ENCODE peak calls at places on chromosomes 7 and 10, in nine cellular contexts. J is activated CD4-positive, alpha-beta memory T cell treated with anti-CD3 and anti-CD28 coated beads, Interleukin-2, amount 10 ng/mL, durations not matched to agents 7 days and 5 days; S is spleen; K is NCI-H1092 treated with DMSO at 0.1 percent for 48 hours; N is stimulated activated CD8-positive, alpha-beta memory T cell treated with anti-CD3 and anti-CD28 coated beads, Interleukin-15, amount 100 ng/mL, for 24 hours; P is naive thymus-derived CD8-positive, alpha-beta T cell; G is HTR-8/SVneo; H is stimulated activated CD4-positive, alpha-beta T cell treated with anti-CD3 and anti-CD28 coated beads, Interleukin-12 subunit alpha, Interleukin-12 subunit beta, amount 100 ng/mL, for 4 hours; R is neuronal stem cell. T is an unnamed sample.

GRCh38 chr7:77727936-77728701 is 31.9 kb downstream of the RSBN1L start:
- DNase-seq in N (no peak), J (no peak), G (no peak), R (peak; percentile 12), K (peak; percentile 79), P (peak; percentile 6), S (no peak), H (no peak), T (no peak)

GRCh38 chr7:7369134-7369533 is 166.5 kb downstream of the COL28A1 start:
- DNase-seq in P (no peak), R (no peak), J (no peak), N (no peak), K (no peak), G (no peak), H (no peak), S (no peak), T (no peak)

GRCh38 chr10:96850825-96851224 is 18.7 kb downstream of the LCOR start:
- DNase-seq in K (no peak), S (no peak), P (no peak), N (no peak), R (no peak), H (no peak), G (no peak), J (no peak), T (no peak)

GRCh38 chr7:122983261-122983660 is 12.2 kb downstream of the TAS2R16 start:
- DNase-seq in P (no peak), K (peak; percentile 11), G (no peak), J (no peak), R (no peak), S (no peak), H (no peak), N (no peak), T (no peak)

GRCh38 chr7:106978425-106979386 is 65.8 kb upstream of the PRKAR2B start:
- DNase-seq in P (no peak), K (no peak), H (no peak), N (no peak), J (no peak), R (no peak), G (no peak), S (no peak), T (no peak)

GRCh38 chr10:97328646-97329453 is 5.7 kb downstream of the FRAT2 start:
- DNase-seq in H (no peak), G (no peak), K (no peak), J (no peak), S (no peak), R (no peak), P (no peak), N (no peak), T (no peak)

GRCh38 chr10:5563991-5564536 is 39.3 kb downstream of the CALML3 start:
- DNase-seq in H (peak; percentile 41), R (no peak), P (peak; percentile 30), K (no peak), J (peak; percentile 68), N (no peak), G (no peak), S (peak; percentile 66), T (no peak)

GRCh38 chr10:126062132-126063032 is 166.0 kb downstream of the FANK1 start:
- DNase-seq in J (no peak), K (no peak), S (no peak), R (no peak), H (no peak), P (no peak), G (peak; percentile 70), N (no peak), T (no peak)

GRCh38 chr10:44402465-44403205 is 17.7 kb upstream of the CXCL12 start:
- DNase-seq in J (no peak), H (no peak), P (no peak), N (no peak), R (no peak), G (no peak), S (no peak), K (no peak), T (no peak)

GRCh38 chr10:100743626-100744135 is 1.7 kb upstream of the PAX2 start:
- DNase-seq in G (peak; percentile 75), R (no peak), H (peak; percentile 52), N (no peak), K (peak; percentile 22), J (peak; percentile 62), S (no peak), P (peak; percentile 31), T (no peak)

GRCh38 chr7:78090616-78091015 is 292.0 kb downstream of the PHTF2 start:
- DNase-seq in J (no peak), R (no peak), G (no peak), P (no peak), S (no peak), K (no peak), N (no peak), H (no peak), T (no peak)

GRCh38 chr7:66043681-66044497 is 31.7 kb upstream of the ASL start:
- DNase-seq in H (peak; percentile 27), R (no peak), P (no peak), G (no peak), J (peak; percentile 32), K (peak; percentile 38), N (peak; percentile 3), S (peak; percentile 87), T (peak; percentile 4)

GRCh38 chr7:158432369-158433270 is 155.0 kb downstream of the PTPRN2 start:
- DNase-seq in G (peak; percentile 21), N (no peak), P (no peak), K (peak; percentile 96), H (no peak), J (no peak), R (no peak), S (peak; percentile 56), T (no peak)

GRCh38 chr7:107560898-107561516 is 2.7 kb downstream of the COG5 start:
- DNase-seq in G (no peak), H (no peak), P (peak; percentile 38), K (no peak), N (no peak), S (no peak), J (peak; percentile 32), R (no peak), T (no peak)

GRCh38 chr7:127884066-127884559 is 147.1 kb downstream of the LRRC4 start:
- DNase-seq in P (no peak), R (no peak), G (no peak), S (no peak), H (no peak), N (no peak), K (no peak), J (no peak), T (no peak)

GRCh38 chr10:89954787-89955566 is 253.6 kb downstream of the KIF20B start:
- DNase-seq in N (no peak), R (no peak), S (no peak), J (no peak), P (no peak), G (peak; percentile 5), H (no peak), K (no peak), T (no peak)

GRCh38 chr7:10696064-10696463 is 277.6 kb upstream of the PHF14 start:
- DNase-seq in G (no peak), K (no peak), N (no peak), J (no peak), H (no peak), P (no peak), R (no peak), S (no peak), T (no peak)

GRCh38 chr10:68423522-68423921 is 16.4 kb upstream of the RUFY2 start:
- DNase-seq in G (no peak), H (peak; percentile 1), N (no peak), K (no peak), R (no peak), S (no peak), P (peak; percentile 31), J (peak; percentile 19), T (peak; percentile 12)

GRCh38 chr10:74841265-74841973 is 15.0 kb downstream of the KAT6B start:
- DNase-seq in G (no peak), J (no peak), N (no peak), K (no peak), R (no peak), H (no peak), P (no peak), S (no peak), T (no peak)

GRCh38 chr7:26166681-26167266 is 14.8 kb downstream of the NFE2L3 start:
- DNase-seq in S (no peak), R (no peak), G (no peak), J (no peak), H (no peak), N (no peak), K (no peak), P (no peak), T (no peak)

GRCh38 chr10:94307046-94307615 is 55.6 kb downstream of the NOC3L start:
- DNase-seq in S (no peak), R (no peak), K (no peak), G (no peak), J (no peak), N (no peak), P (no peak), H (no peak), T (no peak)

GRCh38 chr10:132646443-132647097 is 109.0 kb downstream of the INPP5A start:
- DNase-seq in G (no peak), N (no peak), R (no peak), K (no peak), H (no peak), S (peak; percentile 74), P (no peak), J (no peak), T (no peak)

GRCh38 chr7:71626206-71626605 is 494.3 kb downstream of the GALNT17 start:
- DNase-seq in G (no peak), J (no peak), N (no peak), R (no peak), P (no peak), H (no peak), S (no peak), K (no peak), T (no peak)

GRCh38 chr7:26334171-26334570 is 42.5 kb downstream of the SNX10 start:
- DNase-seq in N (no peak), H (no peak), P (no peak), R (no peak), J (no peak), K (no peak), G (no peak), S (no peak), T (no peak)

GRCh38 chr10:42878821-42879195 is 96.2 kb downstream of the BMS1 start:
- DNase-seq in H (no peak), N (no peak), S (no peak), P (no peak), K (no peak), R (no peak), J (no peak), G (no peak), T (no peak)

GRCh38 chr10:130127612-130128607 is 8.3 kb upstream of the GLRX3 start:
- DNase-seq in R (peak; percentile 59), G (peak; percentile 67), N (no peak), K (peak; percentile 58), J (peak; percentile 55), H (peak; percentile 41), P (peak; percentile 56), S (no peak), T (no peak)

GRCh38 chr10:59448616-59449015 is 86.3 kb upstream of the FAM13C start:
- DNase-seq in S (no peak), H (no peak), K (no peak), P (no peak), R (no peak), G (no peak), J (no peak), N (no peak), T (no peak)

GRCh38 chr7:151552352-151553028 is 32.8 kb upstream of the RHEB start:
- DNase-seq in P (no peak), G (no peak), N (no peak), R (no peak), H (no peak), J (no peak), S (no peak), K (peak; percentile 90), T (no peak)

GRCh38 chr10:98555011-98555619 is 108.4 kb upstream of the HPS1 start:
- DNase-seq in P (no peak), J (no peak), N (no peak), G (no peak), R (no peak), K (peak; percentile 92), H (no peak), S (no peak), T (no peak)

GRCh38 chr10:955820-956217 is 24.3 kb upstream of the LARP4B start:
- DNase-seq in R (no peak), H (no peak), J (no peak), S (no peak), P (no peak), K (no peak), G (no peak), N (no peak), T (no peak)

T was measured in activated CD8-positive, alpha-beta memory T cell treated with anti-CD3 and anti-CD28 coated beads for 48 hours.